ENCODE peak calls at places on chromosomes 7 and 10, in five cellular contexts. One of them, this sample, is unnamed. For H3K9me3, the result is how much of the 10 kb centered on the place peaks cover.

GRCh38 chr10:110357252-110357780 is 52.6 kb upstream of the SMNDC1 start:
- DNase-seq in CD4-positive, CD25-positive, alpha-beta regulatory T cell: peak
- DNase-seq in heart right ventricle: no peak
- DNase-seq in breast epithelium: no peak
- DNase-seq in cardiac muscle cell: peak
- DNase-seq in this sample: no peak

GRCh38 chr10:42974693-42975002 is 102.2 kb upstream of the RET start:
- DNase-seq in breast epithelium: peak
- DNase-seq in heart right ventricle: no peak
- DNase-seq in CD4-positive, CD25-positive, alpha-beta regulatory T cell: no peak
- DNase-seq in cardiac muscle cell: no peak
- DNase-seq in this sample: no peak

GRCh38 chr10:86371116-86371515 is 4.5 kb upstream of the GRID1 start:
- DNase-seq in cardiac muscle cell: no peak
- DNase-seq in heart right ventricle: no peak
- DNase-seq in CD4-positive, CD25-positive, alpha-beta regulatory T cell: no peak
- DNase-seq in breast epithelium: peak
- DNase-seq in this sample: no peak

GRCh38 chr7:127586346-127586745 is 950 bp upstream of the GCC1 start:
- DNase-seq in cardiac muscle cell: no peak
- DNase-seq in CD4-positive, CD25-positive, alpha-beta regulatory T cell: no peak
- DNase-seq in heart right ventricle: no peak
- DNase-seq in breast epithelium: no peak
- DNase-seq in this sample: no peak

GRCh38 chr7:24881622-24882021 is 98.4 kb downstream of the OSBPL3 start:
- DNase-seq in cardiac muscle cell: no peak
- DNase-seq in heart right ventricle: no peak
- DNase-seq in CD4-positive, CD25-positive, alpha-beta regulatory T cell: no peak
- DNase-seq in breast epithelium: no peak
- DNase-seq in this sample: no peak

GRCh38 chr7:131948434-131949053 is 392.1 kb upstream of the PODXL start:
- DNase-seq in breast epithelium: no peak
- DNase-seq in heart right ventricle: no peak
- DNase-seq in cardiac muscle cell: no peak
- DNase-seq in CD4-positive, CD25-positive, alpha-beta regulatory T cell: no peak
- DNase-seq in this sample: no peak

GRCh38 chr10:31580646-31581045 is 261.6 kb downstream of the ZEB1 start:
- DNase-seq in CD4-positive, CD25-positive, alpha-beta regulatory T cell: no peak
- DNase-seq in breast epithelium: no peak
- DNase-seq in heart right ventricle: no peak
- DNase-seq in cardiac muscle cell: no peak
- DNase-seq in this sample: no peak

GRCh38 chr7:4650471-4651047 is 31.5 kb upstream of the FOXK1 start:
- DNase-seq in CD4-positive, CD25-positive, alpha-beta regulatory T cell: no peak
- DNase-seq in breast epithelium: no peak
- DNase-seq in heart right ventricle: peak
- DNase-seq in cardiac muscle cell: peak
- DNase-seq in this sample: no peak

GRCh38 chr7:47264021-47264651 is 317.8 kb downstream of the TNS3 start:
- DNase-seq in cardiac muscle cell: no peak
- DNase-seq in CD4-positive, CD25-positive, alpha-beta regulatory T cell: no peak
- DNase-seq in breast epithelium: no peak
- DNase-seq in heart right ventricle: no peak
- DNase-seq in this sample: no peak

GRCh38 chr7:11128500-11128899 is 154.8 kb downstream of the PHF14 start:
- DNase-seq in breast epithelium: no peak
- DNase-seq in heart right ventricle: no peak
- DNase-seq in CD4-positive, CD25-positive, alpha-beta regulatory T cell: no peak
- DNase-seq in cardiac muscle cell: no peak
- DNase-seq in this sample: no peak

GRCh38 chr10:59962755-59963154 is 56.4 kb upstream of the CCDC6 start:
- DNase-seq in breast epithelium: no peak
- DNase-seq in heart right ventricle: no peak
- DNase-seq in cardiac muscle cell: no peak
- DNase-seq in CD4-positive, CD25-positive, alpha-beta regulatory T cell: no peak
- DNase-seq in this sample: no peak

GRCh38 chr7:50711271-50712175 is 71.2 kb downstream of the GRB10 start:
- DNase-seq in CD4-positive, CD25-positive, alpha-beta regulatory T cell: no peak
- DNase-seq in cardiac muscle cell: no peak
- DNase-seq in breast epithelium: no peak
- DNase-seq in heart right ventricle: peak
- DNase-seq in this sample: no peak

GRCh38 chr7:98213874-98214810 is 2.9 kb downstream of the BHLHA15 start:
- DNase-seq in heart right ventricle: no peak
- DNase-seq in CD4-positive, CD25-positive, alpha-beta regulatory T cell: no peak
- DNase-seq in cardiac muscle cell: no peak
- DNase-seq in breast epithelium: peak
- DNase-seq in this sample: peak

GRCh38 chr7:49174396-49174795 is 250.0 kb downstream of the CDC14C start:
- DNase-seq in breast epithelium: no peak
- DNase-seq in cardiac muscle cell: no peak
- DNase-seq in heart right ventricle: no peak
- DNase-seq in CD4-positive, CD25-positive, alpha-beta regulatory T cell: no peak
- DNase-seq in this sample: no peak

GRCh38 chr7:26199301-26200112 is 1.0 kb downstream of the HNRNPA2B1 start:
- DNase-seq in CD4-positive, CD25-positive, alpha-beta regulatory T cell: no peak
- DNase-seq in cardiac muscle cell: no peak
- DNase-seq in heart right ventricle: peak
- DNase-seq in breast epithelium: peak
- DNase-seq in this sample: peak

GRCh38 chr7:69949195-69949594 is 350.9 kb downstream of the AUTS2 start:
- DNase-seq in heart right ventricle: no peak
- DNase-seq in breast epithelium: no peak
- DNase-seq in cardiac muscle cell: no peak
- DNase-seq in CD4-positive, CD25-positive, alpha-beta regulatory T cell: no peak
- DNase-seq in this sample: no peak

GRCh38 chr10:33183658-33184057 is 150.8 kb downstream of the NRP1 start:
- DNase-seq in breast epithelium: no peak
- DNase-seq in heart right ventricle: no peak
- DNase-seq in cardiac muscle cell: no peak
- DNase-seq in CD4-positive, CD25-positive, alpha-beta regulatory T cell: no peak
- DNase-seq in this sample: no peak

GRCh38 chr7:93194368-93194767 is 31.9 kb downstream of the HEPACAM2 start:
- DNase-seq in heart right ventricle: no peak
- DNase-seq in CD4-positive, CD25-positive, alpha-beta regulatory T cell: no peak
- DNase-seq in breast epithelium: no peak
- DNase-seq in cardiac muscle cell: peak
- DNase-seq in this sample: no peak

GRCh38 chr10:49282306-49282705 is 16.7 kb upstream of the C10orf71 start:
- DNase-seq in cardiac muscle cell: no peak
- DNase-seq in CD4-positive, CD25-positive, alpha-beta regulatory T cell: no peak
- DNase-seq in breast epithelium: no peak
- DNase-seq in heart right ventricle: no peak
- DNase-seq in this sample: no peak

GRCh38 chr7:158066085-158066484 is 521.5 kb downstream of the PTPRN2 start:
- DNase-seq in cardiac muscle cell: no peak
- DNase-seq in CD4-positive, CD25-positive, alpha-beta regulatory T cell: no peak
- DNase-seq in breast epithelium: no peak
- DNase-seq in heart right ventricle: no peak
- DNase-seq in this sample: no peak
- H3K9me3 ChIP-seq in cardiac muscle cell: under half
- H3K9me3 ChIP-seq in CD4-positive, CD25-positive, alpha-beta regulatory T cell: under half
- H3K9me3 ChIP-seq in breast epithelium: under half
- H3K9me3 ChIP-seq in heart right ventricle: under half
- H3K9me3 ChIP-seq in this sample: under half

DNA sequence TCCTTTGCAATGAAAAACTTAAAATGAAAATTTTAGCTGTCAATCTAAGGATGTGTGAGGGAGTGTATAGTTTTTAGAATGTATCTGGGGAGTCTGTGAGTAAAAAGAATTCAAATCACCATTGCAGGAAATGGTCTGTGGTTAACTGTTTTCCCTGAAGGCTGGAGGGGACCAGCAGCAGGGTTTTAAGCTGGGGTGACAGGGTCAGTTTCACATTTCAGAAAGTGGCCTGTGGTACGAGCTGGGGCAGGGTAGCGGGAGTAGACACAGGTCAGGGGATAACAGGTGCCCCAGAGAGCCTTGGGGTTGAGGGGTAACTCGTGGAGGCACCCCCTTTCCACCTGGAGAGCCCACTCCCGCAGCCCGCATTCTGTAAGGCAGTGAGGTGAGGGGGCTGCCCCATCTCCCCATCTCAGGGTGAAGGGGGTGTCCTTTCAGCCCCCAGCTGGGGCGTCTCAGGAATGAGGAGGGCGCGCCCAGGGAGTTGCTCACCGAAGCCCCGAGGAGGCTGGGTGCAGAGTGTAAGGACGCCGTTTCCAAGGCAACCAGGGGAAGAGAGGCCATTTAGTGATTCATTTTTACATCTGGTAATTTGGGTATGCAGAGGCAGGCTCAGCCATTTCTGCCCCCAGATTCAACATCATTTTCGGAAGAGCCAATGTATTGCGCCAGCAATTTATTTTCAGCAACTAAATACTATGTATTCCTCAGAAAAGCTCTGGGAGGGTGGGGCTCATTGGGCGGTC is 168.9 kb downstream of the SLIT1 start:
- DNase-seq in heart right ventricle: no peak
- DNase-seq in CD4-positive, CD25-positive, alpha-beta regulatory T cell: no peak
- DNase-seq in cardiac muscle cell: no peak
- DNase-seq in breast epithelium: no peak
- DNase-seq in this sample: no peak
- H3K9me3 ChIP-seq in heart right ventricle: under half
- H3K9me3 ChIP-seq in CD4-positive, CD25-positive, alpha-beta regulatory T cell: under half
- H3K9me3 ChIP-seq in cardiac muscle cell: under half
- H3K9me3 ChIP-seq in breast epithelium: under half
- H3K9me3 ChIP-seq in this sample: under half

DNA sequence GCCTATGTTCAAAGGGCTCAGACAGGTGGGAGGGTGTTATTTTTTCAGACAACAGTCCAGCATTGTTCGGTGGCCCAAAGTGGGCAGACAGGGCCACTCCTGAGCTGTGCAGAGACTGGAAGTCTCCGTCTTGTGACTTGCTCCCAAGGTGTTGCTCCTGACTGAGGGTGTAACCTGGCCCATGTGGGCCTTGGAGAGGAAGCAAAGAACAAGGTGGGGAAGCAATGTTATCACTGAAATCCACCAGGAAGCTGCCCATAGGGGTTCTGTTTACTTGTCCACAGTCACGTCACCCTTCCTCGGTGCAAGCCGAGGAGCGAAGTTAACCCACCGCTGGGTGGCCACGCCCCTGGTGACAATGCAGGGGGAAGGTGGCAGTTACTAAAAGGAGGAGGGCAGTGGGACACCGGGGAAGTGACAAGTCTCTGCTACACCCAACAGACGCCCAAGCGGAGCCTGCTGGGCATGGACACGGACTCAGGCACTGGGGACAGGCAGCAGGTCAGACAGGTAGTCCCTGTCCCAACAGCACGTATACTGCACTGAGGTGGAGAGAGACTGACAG is 311.6 kb upstream of the MKI67 start:
- DNase-seq in CD4-positive, CD25-positive, alpha-beta regulatory T cell: no peak
- DNase-seq in cardiac muscle cell: no peak
- DNase-seq in heart right ventricle: no peak
- DNase-seq in breast epithelium: no peak
- DNase-seq in this sample: no peak
- H3K9me3 ChIP-seq in CD4-positive, CD25-positive, alpha-beta regulatory T cell: under half
- H3K9me3 ChIP-seq in cardiac muscle cell: under half
- H3K9me3 ChIP-seq in heart right ventricle: under half
- H3K9me3 ChIP-seq in breast epithelium: under half
- H3K9me3 ChIP-seq in this sample: under half

DNA sequence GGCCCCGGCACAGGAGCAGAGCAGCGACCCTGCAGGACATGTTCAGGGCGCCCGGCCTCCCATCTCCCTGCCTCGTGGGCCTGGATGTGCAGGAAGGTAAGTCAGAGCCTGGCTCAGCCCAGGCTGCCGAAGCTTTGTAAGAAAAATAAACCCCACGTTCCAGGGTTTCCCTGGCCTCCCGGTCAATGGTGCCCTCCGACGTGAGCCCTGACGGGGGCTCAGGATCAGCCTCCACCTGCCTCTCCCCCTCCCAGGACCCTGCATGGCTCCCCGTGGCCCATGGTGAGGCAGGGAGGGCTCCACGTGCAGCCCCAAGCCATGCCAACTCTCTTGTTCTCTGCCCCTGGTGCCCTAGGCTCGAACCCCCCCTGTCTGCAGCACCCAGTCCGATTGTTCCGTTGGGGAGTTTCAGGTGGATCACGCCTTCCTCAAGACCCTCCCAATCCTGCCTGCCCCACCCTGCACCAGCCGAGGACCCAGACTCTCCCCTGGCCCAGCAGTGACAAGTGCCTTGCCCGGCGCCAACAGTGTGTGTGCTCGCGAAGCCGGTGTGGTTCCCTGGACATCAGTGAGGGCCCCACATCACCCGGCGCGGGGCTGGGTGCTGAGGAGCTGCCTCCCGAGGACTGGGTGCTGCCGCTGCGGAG is 73.2 kb downstream of the PDGFA start:
- DNase-seq in breast epithelium: no peak
- DNase-seq in cardiac muscle cell: no peak
- DNase-seq in heart right ventricle: no peak
- DNase-seq in CD4-positive, CD25-positive, alpha-beta regulatory T cell: no peak
- DNase-seq in this sample: peak
- H3K9me3 ChIP-seq in breast epithelium: under half
- H3K9me3 ChIP-seq in cardiac muscle cell: under half
- H3K9me3 ChIP-seq in heart right ventricle: under half
- H3K9me3 ChIP-seq in CD4-positive, CD25-positive, alpha-beta regulatory T cell: under half
- H3K9me3 ChIP-seq in this sample: under half

GRCh38 chr10:38076687-38077086 is 17.4 kb upstream of the ZNF37A start:
- DNase-seq in heart right ventricle: no peak
- DNase-seq in breast epithelium: no peak
- DNase-seq in cardiac muscle cell: no peak
- DNase-seq in CD4-positive, CD25-positive, alpha-beta regulatory T cell: no peak
- DNase-seq in this sample: no peak
- H3K9me3 ChIP-seq in heart right ventricle: under half
- H3K9me3 ChIP-seq in breast epithelium: under half
- H3K9me3 ChIP-seq in cardiac muscle cell: under half
- H3K9me3 ChIP-seq in CD4-positive, CD25-positive, alpha-beta regulatory T cell: under half
- H3K9me3 ChIP-seq in this sample: under half

DNA sequence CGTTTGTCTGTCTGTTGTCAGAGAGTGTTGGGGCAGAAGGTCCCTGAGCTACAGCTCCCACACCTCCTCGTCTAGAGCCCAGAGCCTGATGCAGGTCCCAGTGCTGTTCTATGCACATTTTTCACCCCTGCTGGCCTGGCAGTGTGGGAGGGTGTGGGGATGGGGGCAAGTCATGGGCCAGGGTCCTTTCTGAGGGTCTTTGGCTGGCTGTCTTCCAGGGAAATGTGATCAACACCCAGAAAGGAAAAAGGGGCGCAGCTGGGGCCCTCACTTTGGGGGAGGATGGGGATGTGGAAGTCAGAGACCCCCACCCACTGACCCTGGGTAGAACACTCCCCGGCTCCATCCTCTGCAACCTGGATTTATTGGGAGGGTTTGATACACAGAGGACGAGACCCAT is 50.0 kb upstream of the ZNF716 start:
- DNase-seq in heart right ventricle: no peak
- DNase-seq in CD4-positive, CD25-positive, alpha-beta regulatory T cell: no peak
- DNase-seq in breast epithelium: no peak
- DNase-seq in cardiac muscle cell: no peak
- DNase-seq in this sample: no peak
- H3K9me3 ChIP-seq in heart right ventricle: under half
- H3K9me3 ChIP-seq in CD4-positive, CD25-positive, alpha-beta regulatory T cell: under half
- H3K9me3 ChIP-seq in breast epithelium: under half
- H3K9me3 ChIP-seq in cardiac muscle cell: under half
- H3K9me3 ChIP-seq in this sample: under half

This sample was measured in upper lobe of left lung.